ENCODE peak calls at places on chromosomes 11 and 22, in ten cellular contexts. Z is bronchial epithelial cell, E is K562, X is lower lobe of right lung, A is right cardiac atrium, N is heart right ventricle, L is adipocyte, V is neuronal stem cell, J is esophagus squamous epithelium, M is ovary. C is an unnamed sample. For H3K27me3, the result is how much of the 10 kb centered on the place peaks cover.

GRCh38 chr22:27139935-27140493 is 482.6 kb downstream of the MIAT start:
- DNase-seq in Z (peak), E (no peak), X (no peak), A (peak), N (no peak), L (peak), V (no peak), J (no peak), M (peak), C (no peak)

GRCh38 chr11:33761471-33761870 is 12.8 kb downstream of the FBXO3 start:
- DNase-seq in Z (no peak), E (no peak), X (no peak), A (no peak), N (no peak), L (no peak), V (no peak), J (no peak), M (no peak), C (no peak)

GRCh38 chr11:88447285-88447684 is 109.7 kb upstream of the CTSC start:
- DNase-seq in Z (no peak), E (no peak), X (no peak), A (no peak), N (no peak), L (no peak), V (no peak), J (no peak), M (no peak), C (no peak)

GRCh38 chr22:48993655-48994054 is 834.0 kb downstream of the BRD1 start:
- DNase-seq in Z (no peak), E (no peak), X (no peak), A (no peak), N (no peak), L (no peak), V (no peak), J (no peak), M (no peak), C (no peak)

GRCh38 chr22:48475661-48476345 is 1351.9 kb downstream of the BRD1 start:
- DNase-seq in Z (no peak), E (no peak), X (peak), A (no peak), N (no peak), L (no peak), V (no peak), J (no peak), M (no peak), C (no peak)

GRCh38 chr22:25077964-25078363 is 121.7 kb upstream of the CRYBB3 start:
- DNase-seq in Z (no peak), E (no peak), X (no peak), A (no peak), N (no peak), L (no peak), V (no peak), J (no peak), M (no peak), C (no peak)

GRCh38 chr11:75499423-75500305 is 26.1 kb downstream of the GDPD5 start:
- DNase-seq in Z (peak), E (peak), X (no peak), A (peak), N (no peak), L (peak), V (no peak), J (no peak), M (peak), C (peak)

GRCh38 chr11:12232819-12233601 is 122.6 kb downstream of the MICAL2 start:
- DNase-seq in Z (peak), E (no peak), X (no peak), A (no peak), N (no peak), L (peak), V (no peak), J (no peak), M (no peak), C (peak)

GRCh38 chr22:36872866-36873498 is 12.2 kb downstream of the NCF4 start:
- DNase-seq in Z (no peak), E (no peak), X (no peak), A (no peak), N (no peak), L (no peak), V (no peak), J (no peak), M (no peak), C (no peak)

GRCh38 chr11:76747428-76747979 is 35.7 kb upstream of the TSKU start:
- DNase-seq in Z (no peak), E (peak), X (no peak), A (peak), N (no peak), L (no peak), V (no peak), J (no peak), M (no peak), C (no peak)

GRCh38 chr22:37120569-37121340 is 11.2 kb upstream of the TMPRSS6 start:
- DNase-seq in Z (no peak), E (no peak), X (no peak), A (no peak), N (no peak), L (no peak), V (no peak), J (no peak), M (no peak), C (no peak)

GRCh38 chr22:20952544-20953341 is 14.3 kb upstream of the AIFM3 start:
- DNase-seq in Z (no peak), E (no peak), X (no peak), A (no peak), N (no peak), L (no peak), V (no peak), J (no peak), M (no peak), C (no peak)

GRCh38 chr22:39528080-39528661 is 4.4 kb downstream of the RPS19BP1 start:
- DNase-seq in Z (no peak), E (no peak), X (peak), A (peak), N (no peak), L (peak), V (no peak), J (no peak), M (peak), C (peak)

GRCh38 chr11:58980159-58980843 is 41.0 kb downstream of the GLYATL1 start:
- DNase-seq in Z (no peak), E (no peak), X (no peak), A (no peak), N (no peak), L (no peak), V (no peak), J (no peak), M (no peak), C (no peak)

GRCh38 chr22:32200752-32201151 is 4.1 kb downstream of the RFPL2 start:
- DNase-seq in Z (no peak), E (no peak), X (no peak), A (no peak), N (no peak), L (no peak), V (no peak), J (no peak), M (no peak), C (no peak)

GRCh38 chr11:11899401-11899800 is 57.6 kb downstream of the USP47 start:
- DNase-seq in Z (no peak), E (no peak), X (no peak), A (no peak), N (no peak), L (no peak), V (no peak), J (no peak), M (no peak), C (peak)

GRCh38 chr11:58513747-58514367 is 6.0 kb upstream of the OR5B21 start:
- DNase-seq in Z (peak), E (peak), X (no peak), A (no peak), N (peak), L (peak), V (peak), J (no peak), M (no peak), C (peak)

GRCh38 chr11:65429724-65430405 is 7.3 kb downstream of the NEAT1 start:
- DNase-seq in Z (peak), E (peak), X (peak), A (peak), N (peak), L (peak), V (no peak), J (no peak), M (peak), C (no peak)

GRCh38 chr11:132844956-132845355 is 687.3 kb downstream of the OPCML start:
- DNase-seq in Z (peak), E (no peak), X (no peak), A (no peak), N (no peak), L (peak), V (no peak), J (no peak), M (no peak), C (no peak)

GRCh38 chr22:48902001-48902869 is 925.4 kb downstream of the BRD1 start:
- DNase-seq in Z (no peak), E (no peak), X (no peak), A (no peak), N (no peak), L (no peak), V (no peak), J (no peak), M (no peak), C (no peak)

DNA sequence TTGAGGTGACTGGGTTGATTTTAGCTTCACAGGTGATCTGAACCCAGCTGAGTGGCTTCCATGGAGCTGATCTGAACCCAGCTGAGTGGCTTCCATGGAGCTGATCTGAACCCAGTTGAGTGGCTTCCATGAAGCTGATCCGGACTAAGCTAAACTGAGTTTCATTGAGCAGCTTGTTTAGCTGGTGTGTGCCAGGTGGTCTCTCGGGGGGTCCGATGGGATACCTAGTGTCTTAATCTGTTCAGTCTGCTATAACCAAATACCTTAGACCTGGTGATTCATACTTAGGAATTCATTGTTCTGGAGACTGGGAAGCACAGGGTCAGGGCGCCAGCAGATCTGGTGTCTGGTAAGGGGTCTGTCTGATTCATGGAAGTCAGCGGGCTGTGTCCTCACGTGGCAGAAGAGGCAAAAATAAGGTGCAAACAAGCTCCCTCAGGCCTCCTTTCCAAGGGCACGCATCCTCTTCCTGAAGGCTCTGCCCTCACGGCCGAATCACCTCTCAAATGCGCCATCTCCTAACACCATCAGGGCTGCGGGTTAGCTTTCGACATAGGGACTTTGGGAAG is 52.5 kb upstream of the KCNQ1OT1 start:
- DNase-seq in Z (peak), E (no peak), X (no peak), A (no peak), N (no peak), L (peak), V (no peak), J (no peak), M (no peak), C (no peak)
- H3K27me3 ChIP-seq in Z (under half), E (under half), X (under half), A (under half), N (under half), L (under half), V (under half), J (under half), M (under half), C (under half)

DNA sequence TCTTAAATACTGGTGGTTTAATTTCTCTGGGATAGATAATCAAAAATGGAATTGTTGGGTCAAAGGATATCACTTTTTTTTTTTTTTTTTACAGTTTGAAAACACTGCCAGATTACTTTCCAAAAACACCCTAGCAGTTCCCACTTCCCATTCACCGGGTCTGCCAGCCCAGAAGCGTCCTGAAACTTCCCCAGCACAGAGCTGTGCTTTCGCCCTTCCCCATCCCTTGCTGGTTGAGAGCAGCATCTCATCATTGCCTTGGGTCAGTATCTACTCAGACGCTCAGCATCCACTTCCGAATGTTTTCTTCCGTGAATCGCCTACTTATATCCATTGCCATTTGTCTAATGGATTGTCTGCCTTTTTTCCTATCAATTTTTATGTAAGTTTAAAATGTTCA is 5.5 kb downstream of the CERK start:
- DNase-seq in Z (no peak), E (no peak), X (no peak), A (no peak), N (no peak), L (no peak), V (no peak), J (no peak), M (no peak), C (no peak)
- H3K27me3 ChIP-seq in Z (under half), E (under half), X (under half), A (under half), N (under half), L (under half), V (under half), J (under half), M (under half), C (under half)

GRCh38 chr11:125148011-125148410 is 16.5 kb upstream of the PKNOX2 start:
- DNase-seq in Z (no peak), E (no peak), X (no peak), A (no peak), N (no peak), L (no peak), V (no peak), J (no peak), M (no peak), C (no peak)

GRCh38 chr11:125153837-125154236 is 10.7 kb upstream of the PKNOX2 start:
- DNase-seq in Z (no peak), E (no peak), X (no peak), A (no peak), N (no peak), L (no peak), V (no peak), J (no peak), M (no peak), C (peak)

GRCh38 chr11:125147280-125147679 is 17.3 kb upstream of the PKNOX2 start:
- DNase-seq in Z (no peak), E (no peak), X (no peak), A (no peak), N (no peak), L (no peak), V (no peak), J (no peak), M (no peak), C (no peak)

GRCh38 chr11:125146232-125146631 is 18.3 kb upstream of the PKNOX2 start:
- DNase-seq in Z (no peak), E (no peak), X (no peak), A (no peak), N (no peak), L (no peak), V (no peak), J (no peak), M (no peak), C (peak)

DNA sequence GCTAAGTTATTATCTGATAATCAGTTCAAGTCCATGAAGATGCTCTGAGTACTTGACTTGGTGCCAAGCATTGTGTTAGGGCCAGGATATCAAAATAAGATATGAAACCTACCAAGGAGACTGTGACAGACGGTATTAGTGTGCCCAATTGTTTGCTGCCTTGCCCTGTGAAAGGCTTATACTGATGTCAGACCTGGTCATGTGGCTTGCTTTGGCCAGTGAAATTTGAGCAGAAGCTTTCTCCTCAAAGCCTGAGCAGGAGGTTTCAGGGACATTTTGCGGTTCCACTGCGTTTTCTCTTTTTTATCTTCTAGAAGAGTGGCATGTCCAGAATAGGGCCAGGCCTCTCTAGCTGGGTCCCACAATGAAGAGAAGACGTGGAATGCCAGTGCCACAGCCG is 15.8 kb upstream of the PKNOX2 start:
- DNase-seq in Z (no peak), E (no peak), X (no peak), A (no peak), N (no peak), L (no peak), V (no peak), J (no peak), M (no peak), C (peak)
- H3K27me3 ChIP-seq in Z (under half), E (under half), X (under half), A (under half), N (under half), L (under half), V (under half), J (under half), M (under half), C (under half)

GRCh38 chr22:22742641-22743040 is 98.2 kb downstream of the GGTLC2 start:
- DNase-seq in Z (no peak), E (no peak), X (no peak), A (no peak), N (no peak), L (no peak), V (no peak), J (no peak), M (no peak), C (no peak)
- H3K27me3 ChIP-seq in Z (under half), E (under half), X (under half), A (under half), N (under half), L (half or more), V (under half), J (under half), M (under half), C (under half)

DNA sequence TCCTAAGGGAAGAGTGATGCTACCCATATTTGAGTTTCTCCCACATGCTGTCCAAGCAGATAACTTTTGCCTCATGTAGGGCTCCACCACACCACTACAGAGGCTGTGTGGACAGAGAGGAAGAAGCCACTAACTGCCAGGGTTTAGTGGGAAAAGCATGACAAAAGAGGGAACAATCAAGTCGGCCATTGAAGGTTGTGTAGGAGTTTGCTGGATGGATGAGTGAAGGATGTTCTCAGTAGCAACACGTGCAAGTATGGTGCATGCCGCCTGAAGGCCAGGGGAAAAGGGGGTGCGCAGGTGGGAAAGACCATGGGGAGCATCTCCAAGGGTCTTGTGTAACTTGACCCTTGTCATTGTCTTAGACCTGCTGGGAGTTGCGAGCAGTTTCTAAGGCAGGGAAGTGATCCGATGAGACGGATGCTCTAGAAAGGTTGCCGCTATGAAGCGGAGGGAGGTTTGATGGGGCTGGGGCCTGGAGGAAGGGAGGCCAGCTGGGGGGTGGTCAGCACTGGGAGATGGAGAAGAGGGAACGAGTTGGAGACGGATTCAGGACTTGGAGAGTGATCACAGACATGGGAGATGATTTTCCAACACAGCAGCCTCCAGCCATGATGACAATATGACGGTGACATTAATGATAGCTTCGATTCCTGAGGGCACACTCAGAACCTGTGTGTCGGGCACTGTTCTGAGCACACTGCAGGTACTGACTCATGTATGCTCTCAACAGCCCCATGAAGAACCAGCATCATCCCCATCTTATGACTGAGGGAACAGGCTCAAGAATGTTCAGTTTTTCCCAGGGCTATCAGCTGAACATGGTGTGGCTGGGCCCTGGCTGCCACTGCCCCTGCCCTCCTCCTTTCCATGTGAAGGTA is 53.7 kb downstream of the CD6 start:
- DNase-seq in Z (no peak), E (no peak), X (no peak), A (no peak), N (no peak), L (no peak), V (no peak), J (no peak), M (no peak), C (no peak)
- H3K27me3 ChIP-seq in Z (under half), E (half or more), X (under half), A (under half), N (under half), L (half or more), V (under half), J (under half), M (under half), C (under half)

DNA sequence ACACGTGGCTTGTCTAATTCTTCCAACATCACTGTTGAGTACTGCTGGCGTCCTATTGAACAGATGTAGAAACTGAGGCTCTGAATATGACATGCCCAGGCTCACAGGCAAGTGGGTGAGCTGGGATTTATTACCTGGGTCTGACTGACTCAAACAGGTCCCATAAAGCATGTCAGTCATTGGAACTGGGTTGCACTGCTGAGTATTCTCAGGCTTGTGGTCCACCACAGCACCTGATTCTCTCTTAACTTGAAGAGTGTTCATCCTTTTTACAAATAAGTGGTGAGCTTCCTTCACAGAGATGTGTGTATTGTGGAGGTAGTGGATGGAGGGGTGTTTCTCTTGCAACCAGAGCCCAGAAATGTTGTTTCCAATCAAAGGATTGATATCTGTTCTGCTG is 44.5 kb downstream of the SC5D start:
- DNase-seq in Z (no peak), E (no peak), X (no peak), A (no peak), N (no peak), L (no peak), V (no peak), J (no peak), M (no peak), C (no peak)
- H3K27me3 ChIP-seq in Z (under half), E (under half), X (under half), A (under half), N (under half), L (half or more), V (under half), J (under half), M (under half), C (under half)

DNA sequence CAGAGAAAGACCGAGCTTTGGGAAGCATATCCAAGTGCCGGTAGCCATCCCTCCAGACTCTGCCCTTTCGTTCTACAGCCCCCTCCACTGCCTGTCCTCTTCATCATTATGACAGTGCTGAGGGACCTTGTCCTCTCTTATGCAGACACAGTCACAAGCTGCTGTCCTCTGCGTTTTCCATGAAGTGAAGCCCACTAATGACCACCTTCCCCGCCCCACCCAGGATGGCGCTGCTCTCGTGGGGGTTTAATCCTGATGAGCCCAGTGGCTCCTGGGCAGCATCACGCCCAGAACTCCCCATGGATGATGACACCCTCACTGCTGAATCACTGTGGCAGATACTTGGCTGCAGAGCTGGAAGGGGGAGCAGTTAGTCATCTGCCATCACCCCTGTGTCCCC is 157.8 kb downstream of the PKNOX2 start:
- DNase-seq in Z (no peak), E (no peak), X (no peak), A (no peak), N (no peak), L (no peak), V (no peak), J (no peak), M (no peak), C (no peak)
- H3K27me3 ChIP-seq in Z (under half), E (under half), X (under half), A (under half), N (under half), L (under half), V (under half), J (under half), M (under half), C (under half)

GRCh38 chr11:43541993-43542392 is 138.5 kb upstream of the HSD17B12 start:
- DNase-seq in Z (no peak), E (no peak), X (no peak), A (no peak), N (no peak), L (no peak), V (no peak), J (no peak), M (peak), C (no peak)

GRCh38 chr11:43545610-43546009 is 134.9 kb upstream of the HSD17B12 start:
- DNase-seq in Z (no peak), E (no peak), X (no peak), A (no peak), N (no peak), L (no peak), V (no peak), J (no peak), M (no peak), C (no peak)

GRCh38 chr11:43542734-43543133 is 137.8 kb upstream of the HSD17B12 start:
- DNase-seq in Z (peak), E (no peak), X (no peak), A (no peak), N (no peak), L (no peak), V (no peak), J (no peak), M (no peak), C (no peak)

GRCh38 chr11:43546561-43547410 is 133.8 kb upstream of the HSD17B12 start:
- DNase-seq in Z (no peak), E (no peak), X (no peak), A (no peak), N (no peak), L (no peak), V (no peak), J (no peak), M (peak), C (no peak)

GRCh38 chr11:43543313-43543712 is 137.2 kb upstream of the HSD17B12 start:
- DNase-seq in Z (peak), E (no peak), X (no peak), A (no peak), N (no peak), L (no peak), V (no peak), J (no peak), M (no peak), C (no peak)
- H3K27me3 ChIP-seq in Z (under half), E (under half), X (under half), A (under half), N (under half), L (under half), V (under half), J (under half), M (under half), C (under half)

C was measured in Caco-2.